ENCODE peak calls at places on chromosomes 13 and 19, in eight cellular contexts. One of them, this sample, is unnamed.

GRCh38 chr13:68696907-68697306 is 1410.7 kb upstream of the ATXN8OS start:
- DNase-seq in epithelial cell of esophagus: no peak
- DNase-seq in progenitor cell of endocrine pancreas: no peak
- DNase-seq in NCI-H1436: no peak
- DNase-seq in AG04450: no peak
- DNase-seq in ELR: no peak
- DNase-seq in psoas muscle: no peak
- DNase-seq in mesothelial cell of epicardium: no peak
- DNase-seq in this sample: no peak

GRCh38 chr13:31431722-31432137 is 232.0 kb downstream of the B3GLCT start:
- DNase-seq in epithelial cell of esophagus: peak; percentile 53
- DNase-seq in progenitor cell of endocrine pancreas: peak; percentile 37
- DNase-seq in NCI-H1436: no peak
- DNase-seq in AG04450: no peak
- DNase-seq in ELR: peak; percentile 63
- DNase-seq in psoas muscle: peak; percentile 48
- DNase-seq in mesothelial cell of epicardium: peak; percentile 54
- DNase-seq in this sample: no peak

GRCh38 chr19:43623889-43624670 is 4.7 kb upstream of the ZNF428 start:
- DNase-seq in epithelial cell of esophagus: no peak
- DNase-seq in progenitor cell of endocrine pancreas: no peak
- DNase-seq in NCI-H1436: no peak
- DNase-seq in AG04450: no peak
- DNase-seq in ELR: no peak
- DNase-seq in psoas muscle: no peak
- DNase-seq in mesothelial cell of epicardium: no peak
- DNase-seq in this sample: no peak

GRCh38 chr19:7562646-7563393 is 27.3 kb downstream of the PNPLA6 start:
- DNase-seq in epithelial cell of esophagus: peak; percentile 29
- DNase-seq in progenitor cell of endocrine pancreas: no peak
- DNase-seq in NCI-H1436: no peak
- DNase-seq in AG04450: no peak
- DNase-seq in ELR: no peak
- DNase-seq in psoas muscle: no peak
- DNase-seq in mesothelial cell of epicardium: no peak
- DNase-seq in this sample: no peak

GRCh38 chr19:5891938-5892771 is 11.4 kb downstream of the NDUFA11 start:
- DNase-seq in epithelial cell of esophagus: no peak
- DNase-seq in progenitor cell of endocrine pancreas: peak; percentile 47
- DNase-seq in NCI-H1436: no peak
- DNase-seq in AG04450: no peak
- DNase-seq in ELR: peak; percentile 58
- DNase-seq in psoas muscle: no peak
- DNase-seq in mesothelial cell of epicardium: no peak
- DNase-seq in this sample: no peak

GRCh38 chr19:39426170-39426569 is 9.6 kb downstream of the RPS16 start:
- DNase-seq in epithelial cell of esophagus: no peak
- DNase-seq in progenitor cell of endocrine pancreas: no peak
- DNase-seq in NCI-H1436: no peak
- DNase-seq in AG04450: no peak
- DNase-seq in ELR: no peak
- DNase-seq in psoas muscle: no peak
- DNase-seq in mesothelial cell of epicardium: no peak
- DNase-seq in this sample: no peak

GRCh38 chr13:110319774-110320509 is 12.9 kb downstream of the COL4A2 start:
- DNase-seq in epithelial cell of esophagus: peak; percentile 83
- DNase-seq in progenitor cell of endocrine pancreas: no peak
- DNase-seq in NCI-H1436: no peak
- DNase-seq in AG04450: no peak
- DNase-seq in ELR: peak; percentile 94
- DNase-seq in psoas muscle: no peak
- DNase-seq in mesothelial cell of epicardium: no peak
- DNase-seq in this sample: no peak

GRCh38 chr13:54234607-54235006 is 1206.0 kb downstream of the OLFM4 start:
- DNase-seq in epithelial cell of esophagus: no peak
- DNase-seq in progenitor cell of endocrine pancreas: no peak
- DNase-seq in NCI-H1436: no peak
- DNase-seq in AG04450: no peak
- DNase-seq in ELR: no peak
- DNase-seq in psoas muscle: no peak
- DNase-seq in mesothelial cell of epicardium: no peak
- DNase-seq in this sample: no peak

GRCh38 chr19:19460761-19461265 is 54.5 kb downstream of the TSSK6 start:
- DNase-seq in epithelial cell of esophagus: no peak
- DNase-seq in progenitor cell of endocrine pancreas: no peak
- DNase-seq in NCI-H1436: no peak
- DNase-seq in AG04450: no peak
- DNase-seq in ELR: peak; percentile 50
- DNase-seq in psoas muscle: peak; percentile 71
- DNase-seq in mesothelial cell of epicardium: no peak
- DNase-seq in this sample: peak; percentile 27

GRCh38 chr13:48662226-48662625 is 8.5 kb downstream of the CYSLTR2 start:
- DNase-seq in epithelial cell of esophagus: peak; percentile 78
- DNase-seq in progenitor cell of endocrine pancreas: no peak
- DNase-seq in NCI-H1436: no peak
- DNase-seq in AG04450: no peak
- DNase-seq in ELR: no peak
- DNase-seq in psoas muscle: no peak
- DNase-seq in mesothelial cell of epicardium: no peak
- DNase-seq in this sample: no peak

GRCh38 chr13:50299546-50300249 is 284.5 kb downstream of the KCNRG start:
- DNase-seq in epithelial cell of esophagus: peak; percentile 87
- DNase-seq in progenitor cell of endocrine pancreas: no peak
- DNase-seq in NCI-H1436: no peak
- DNase-seq in AG04450: no peak
- DNase-seq in ELR: no peak
- DNase-seq in psoas muscle: no peak
- DNase-seq in mesothelial cell of epicardium: no peak
- DNase-seq in this sample: no peak

GRCh38 chr13:95627590-95627989 is 16.9 kb downstream of the DZIP1 start:
- DNase-seq in epithelial cell of esophagus: peak; percentile 59
- DNase-seq in progenitor cell of endocrine pancreas: no peak
- DNase-seq in NCI-H1436: no peak
- DNase-seq in AG04450: no peak
- DNase-seq in ELR: peak; percentile 63
- DNase-seq in psoas muscle: no peak
- DNase-seq in mesothelial cell of epicardium: no peak
- DNase-seq in this sample: no peak

GRCh38 chr13:20127563-20128458 is 33.0 kb downstream of the GJA3 start:
- DNase-seq in epithelial cell of esophagus: peak; percentile 38
- DNase-seq in progenitor cell of endocrine pancreas: peak; percentile 57
- DNase-seq in NCI-H1436: no peak
- DNase-seq in AG04450: no peak
- DNase-seq in ELR: peak; percentile 67
- DNase-seq in psoas muscle: peak; percentile 72
- DNase-seq in mesothelial cell of epicardium: peak; percentile 62
- DNase-seq in this sample: peak; percentile 58

GRCh38 chr19:55069137-55069858 is 6.3 kb upstream of the RDH13 start:
- DNase-seq in epithelial cell of esophagus: peak; percentile 93
- DNase-seq in progenitor cell of endocrine pancreas: no peak
- DNase-seq in NCI-H1436: peak; percentile 38
- DNase-seq in AG04450: no peak
- DNase-seq in ELR: peak; percentile 19
- DNase-seq in psoas muscle: no peak
- DNase-seq in mesothelial cell of epicardium: no peak
- DNase-seq in this sample: no peak

GRCh38 chr19:48868196-48868886 is at the start of gene PLEKHA4:
- DNase-seq in epithelial cell of esophagus: no peak
- DNase-seq in progenitor cell of endocrine pancreas: no peak
- DNase-seq in NCI-H1436: no peak
- DNase-seq in AG04450: no peak
- DNase-seq in ELR: peak; percentile 60
- DNase-seq in psoas muscle: peak; percentile 88
- DNase-seq in mesothelial cell of epicardium: no peak
- DNase-seq in this sample: no peak

This sample was measured in putamen.